ENCODE peak calls at places on chromosomes 7 and 10, in nine cellular contexts. One of them, this sample, is unnamed.
A peak's percentile ranks its signal among the peaks of the same experiment; 100 is the strongest.

GRCh38 chr7:51350195-51350896 is 33.7 kb upstream of the COBL start:
- DNase-seq in ovary: no peak
- DNase-seq in fibroblast of the aortic adventitia: no peak
- DNase-seq in tibial artery: no peak
- DNase-seq in testis: no peak
- DNase-seq in thoracic aorta: no peak
- DNase-seq in WTC11: no peak
- DNase-seq in breast epithelium: peak; percentile 64
- DNase-seq in upper lobe of right lung: no peak
- DNase-seq in this sample: peak; percentile 63

GRCh38 chr7:85119934-85120333 is 66.9 kb downstream of the SEMA3D start:
- DNase-seq in ovary: no peak
- DNase-seq in fibroblast of the aortic adventitia: no peak
- DNase-seq in tibial artery: no peak
- DNase-seq in testis: no peak
- DNase-seq in thoracic aorta: no peak
- DNase-seq in WTC11: no peak
- DNase-seq in breast epithelium: no peak
- DNase-seq in upper lobe of right lung: no peak
- DNase-seq in this sample: no peak

GRCh38 chr7:1666251-1666778 is 3.8 kb upstream of the ELFN1 start:
- DNase-seq in ovary: peak; percentile 8
- DNase-seq in fibroblast of the aortic adventitia: no peak
- DNase-seq in tibial artery: peak; percentile 16
- DNase-seq in testis: no peak
- DNase-seq in thoracic aorta: no peak
- DNase-seq in WTC11: no peak
- DNase-seq in breast epithelium: no peak
- DNase-seq in upper lobe of right lung: peak; percentile 64
- DNase-seq in this sample: no peak

GRCh38 chr7:47377741-47378140 is 204.2 kb downstream of the TNS3 start:
- DNase-seq in ovary: no peak
- DNase-seq in fibroblast of the aortic adventitia: no peak
- DNase-seq in tibial artery: no peak
- DNase-seq in testis: no peak
- DNase-seq in thoracic aorta: no peak
- DNase-seq in WTC11: no peak
- DNase-seq in breast epithelium: no peak
- DNase-seq in upper lobe of right lung: no peak
- DNase-seq in this sample: no peak

GRCh38 chr7:103752995-103753394 is 236.5 kb downstream of the RELN start:
- DNase-seq in ovary: no peak
- DNase-seq in fibroblast of the aortic adventitia: peak; percentile 8
- DNase-seq in tibial artery: no peak
- DNase-seq in testis: no peak
- DNase-seq in thoracic aorta: no peak
- DNase-seq in WTC11: no peak
- DNase-seq in breast epithelium: no peak
- DNase-seq in upper lobe of right lung: no peak
- DNase-seq in this sample: no peak

GRCh38 chr7:112596260-112596659 is 115.5 kb downstream of the LSMEM1 start:
- DNase-seq in ovary: no peak
- DNase-seq in fibroblast of the aortic adventitia: peak; percentile 79
- DNase-seq in tibial artery: no peak
- DNase-seq in testis: no peak
- DNase-seq in thoracic aorta: no peak
- DNase-seq in WTC11: no peak
- DNase-seq in breast epithelium: no peak
- DNase-seq in upper lobe of right lung: no peak
- DNase-seq in this sample: no peak

GRCh38 chr10:1551636-1552338 is 185.5 kb downstream of the ADARB2 start:
- DNase-seq in ovary: no peak
- DNase-seq in fibroblast of the aortic adventitia: no peak
- DNase-seq in tibial artery: no peak
- DNase-seq in testis: no peak
- DNase-seq in thoracic aorta: no peak
- DNase-seq in WTC11: no peak
- DNase-seq in breast epithelium: no peak
- DNase-seq in upper lobe of right lung: peak; percentile 42
- DNase-seq in this sample: no peak

GRCh38 chr7:140230862-140231778 is 54.3 kb upstream of the KDM7A start:
- DNase-seq in ovary: no peak
- DNase-seq in fibroblast of the aortic adventitia: peak; percentile 11
- DNase-seq in tibial artery: no peak
- DNase-seq in testis: peak; percentile 59
- DNase-seq in thoracic aorta: no peak
- DNase-seq in WTC11: peak; percentile 90
- DNase-seq in breast epithelium: peak; percentile 36
- DNase-seq in upper lobe of right lung: peak; percentile 78
- DNase-seq in this sample: no peak

GRCh38 chr10:50216894-50217293 is 34.4 kb downstream of the ASAH2 start:
- DNase-seq in ovary: no peak
- DNase-seq in fibroblast of the aortic adventitia: peak; percentile 72
- DNase-seq in tibial artery: no peak
- DNase-seq in testis: no peak
- DNase-seq in thoracic aorta: no peak
- DNase-seq in WTC11: no peak
- DNase-seq in breast epithelium: no peak
- DNase-seq in upper lobe of right lung: no peak
- DNase-seq in this sample: no peak

GRCh38 chr10:99682752-99683151 is 23.4 kb downstream of the ENTPD7 start:
- DNase-seq in ovary: no peak
- DNase-seq in fibroblast of the aortic adventitia: no peak
- DNase-seq in tibial artery: no peak
- DNase-seq in testis: no peak
- DNase-seq in thoracic aorta: no peak
- DNase-seq in WTC11: peak; percentile 11
- DNase-seq in breast epithelium: no peak
- DNase-seq in upper lobe of right lung: no peak
- DNase-seq in this sample: no peak
- TF ChIP-seq CTCF in ovary: no peak
- TF ChIP-seq CTCF in fibroblast of the aortic adventitia: no peak
- TF ChIP-seq CTCF in tibial artery: no peak
- TF ChIP-seq CTCF in testis: no peak
- TF ChIP-seq CTCF in thoracic aorta: no peak
- TF ChIP-seq CTCF in WTC11: no peak
- TF ChIP-seq CTCF in breast epithelium: no peak
- TF ChIP-seq CTCF in upper lobe of right lung: no peak
- TF ChIP-seq CTCF in this sample: no peak

GRCh38 chr10:82796510-82796909 is 921.5 kb downstream of the NRG3 start:
- DNase-seq in ovary: no peak
- DNase-seq in fibroblast of the aortic adventitia: peak; percentile 18
- DNase-seq in tibial artery: no peak
- DNase-seq in testis: no peak
- DNase-seq in thoracic aorta: no peak
- DNase-seq in WTC11: no peak
- DNase-seq in breast epithelium: no peak
- DNase-seq in upper lobe of right lung: no peak
- DNase-seq in this sample: no peak
- TF ChIP-seq CTCF in ovary: no peak
- TF ChIP-seq CTCF in fibroblast of the aortic adventitia: peak; percentile 38
- TF ChIP-seq CTCF in tibial artery: peak; percentile 29
- TF ChIP-seq CTCF in testis: no peak
- TF ChIP-seq CTCF in thoracic aorta: peak; percentile 24
- TF ChIP-seq CTCF in WTC11: no peak
- TF ChIP-seq CTCF in breast epithelium: no peak
- TF ChIP-seq CTCF in upper lobe of right lung: peak; percentile 33
- TF ChIP-seq CTCF in this sample: peak; percentile 68

DNA sequence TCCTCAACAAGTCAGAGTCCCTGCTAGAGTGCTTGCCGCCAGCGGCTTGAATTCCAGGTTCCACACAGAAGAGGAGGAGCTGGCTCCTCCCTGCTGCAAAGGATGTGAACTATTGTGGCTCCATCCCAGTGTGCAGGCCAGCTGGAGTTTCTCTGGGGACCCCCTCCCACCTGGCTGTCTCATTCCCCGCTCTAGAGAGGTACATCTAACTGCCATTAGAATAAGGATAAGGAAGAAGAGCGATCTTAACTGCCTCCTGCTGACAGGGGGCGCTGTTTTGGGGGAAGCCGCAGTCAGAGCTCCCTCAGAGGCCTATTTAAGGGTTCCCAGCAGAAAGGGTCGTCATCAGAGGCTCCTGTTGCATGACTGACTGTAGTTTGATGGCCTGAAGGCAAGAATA is 40.8 kb upstream of the HECW1 start:
- DNase-seq in ovary: peak; percentile 24
- DNase-seq in fibroblast of the aortic adventitia: peak; percentile 2
- DNase-seq in tibial artery: no peak
- DNase-seq in testis: peak; percentile 54
- DNase-seq in thoracic aorta: no peak
- DNase-seq in WTC11: peak; percentile 88
- DNase-seq in breast epithelium: no peak
- DNase-seq in upper lobe of right lung: no peak
- DNase-seq in this sample: no peak
- TF ChIP-seq CTCF in ovary: no peak
- TF ChIP-seq CTCF in fibroblast of the aortic adventitia: peak; percentile 34
- TF ChIP-seq CTCF in tibial artery: no peak
- TF ChIP-seq CTCF in testis: no peak
- TF ChIP-seq CTCF in thoracic aorta: no peak
- TF ChIP-seq CTCF in WTC11: peak; percentile 85
- TF ChIP-seq CTCF in breast epithelium: no peak
- TF ChIP-seq CTCF in upper lobe of right lung: no peak
- TF ChIP-seq CTCF in this sample: peak; percentile 48

DNA sequence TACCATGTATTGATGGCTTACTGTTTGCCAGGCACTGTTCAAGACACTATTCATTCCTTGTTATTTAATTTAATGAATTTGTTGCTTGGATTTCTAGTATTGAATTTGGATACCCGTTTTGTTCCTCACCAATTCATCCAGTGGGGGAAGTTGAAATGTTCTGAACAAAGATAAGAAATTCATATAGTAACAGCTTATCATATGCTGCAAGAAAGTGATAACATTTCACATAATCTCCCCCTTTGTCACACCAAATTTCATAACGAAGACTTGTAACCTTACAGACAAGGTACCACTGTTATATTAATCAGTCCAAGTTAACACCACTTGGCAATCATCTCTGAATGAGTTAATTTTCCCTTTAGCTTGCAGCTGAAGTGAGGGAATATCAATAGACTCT is 42.1 kb downstream of the SCIN start:
- DNase-seq in ovary: no peak
- DNase-seq in fibroblast of the aortic adventitia: no peak
- DNase-seq in tibial artery: no peak
- DNase-seq in testis: no peak
- DNase-seq in thoracic aorta: no peak
- DNase-seq in WTC11: no peak
- DNase-seq in breast epithelium: no peak
- DNase-seq in upper lobe of right lung: no peak
- DNase-seq in this sample: no peak
- TF ChIP-seq CTCF in ovary: no peak
- TF ChIP-seq CTCF in fibroblast of the aortic adventitia: no peak
- TF ChIP-seq CTCF in tibial artery: no peak
- TF ChIP-seq CTCF in testis: no peak
- TF ChIP-seq CTCF in thoracic aorta: no peak
- TF ChIP-seq CTCF in WTC11: no peak
- TF ChIP-seq CTCF in breast epithelium: no peak
- TF ChIP-seq CTCF in upper lobe of right lung: no peak
- TF ChIP-seq CTCF in this sample: no peak

This sample was measured in osteocyte.